ENCODE peak calls at places on chromosome 11, in seven cellular contexts. O is body of pancreas, D is ovary, M is lower leg skin, X is IMR-90, R is endothelial cell of umbilical vein, V is esophagus squamous epithelium. E is an unnamed sample.

GRCh38 chr11:121134758-121135312 is 33.8 kb downstream of the TECTA start:
- DNase-seq in X (no peak), V (no peak), D (no peak), O (no peak), M (no peak), R (no peak), E (no peak)

GRCh38 chr11:116073854-116074837 is 569.9 kb upstream of the CADM1 start:
- DNase-seq in O (peak), R (no peak), X (no peak), M (no peak), D (no peak), V (no peak), E (no peak)

GRCh38 chr11:125167954-125168821 is 3.6 kb downstream of the PKNOX2 start:
- DNase-seq in O (peak), X (peak), D (no peak), R (no peak), M (no peak), V (no peak), E (no peak)

GRCh38 chr11:64436025-64436424 is 77.1 kb downstream of the RPS6KA4 start:
- DNase-seq in M (no peak), O (no peak), X (no peak), V (no peak), D (no peak), R (no peak), E (no peak)

GRCh38 chr11:116859175-116859574 is 21.8 kb upstream of the APOA1 start:
- DNase-seq in M (no peak), V (no peak), O (no peak), R (no peak), D (no peak), X (no peak), E (no peak)

GRCh38 chr11:11780843-11781242 is 60.9 kb upstream of the USP47 start:
- DNase-seq in O (no peak), R (no peak), X (no peak), D (no peak), V (no peak), M (no peak), E (no peak)

GRCh38 chr11:100151944-100152343 is 535.1 kb upstream of the ARHGAP42 start:
- DNase-seq in R (no peak), X (no peak), O (no peak), V (no peak), M (peak), D (no peak), E (no peak)

GRCh38 chr11:130666781-130667251 is 218.4 kb downstream of the ADAMTS15 start:
- DNase-seq in V (no peak), D (no peak), X (peak), O (no peak), R (no peak), M (no peak), E (no peak)

GRCh38 chr11:18650859-18651557 is 16.9 kb upstream of the SPTY2D1 start:
- DNase-seq in O (peak), D (no peak), M (peak), V (no peak), X (peak), R (peak), E (peak)

GRCh38 chr11:34168642-34169051 is 63.2 kb downstream of the NAT10 start:
- DNase-seq in R (no peak), V (no peak), X (peak), D (no peak), O (no peak), M (no peak), E (no peak)

GRCh38 chr11:114257621-114258558 is 38.3 kb upstream of the NNMT start:
- DNase-seq in O (peak), D (peak), X (no peak), R (peak), V (no peak), M (peak), E (no peak)

GRCh38 chr11:115459563-115459962 is 44.7 kb downstream of the CADM1 start:
- DNase-seq in D (no peak), R (no peak), O (no peak), X (peak), M (no peak), V (no peak), E (no peak)

GRCh38 chr11:99020324-99021225 is at the start of gene CNTN5:
- DNase-seq in X (peak), V (no peak), D (no peak), M (no peak), R (no peak), O (peak), E (peak)

GRCh38 chr11:64745219-64745522 is 1.2 kb upstream of the RASGRP2 start:
- DNase-seq in M (peak), X (no peak), D (no peak), V (peak), O (peak), R (peak), E (no peak)

GRCh38 chr11:13207665-13208594 is 69.7 kb upstream of the BMAL1 start:
- DNase-seq in O (peak), M (no peak), R (peak), V (no peak), X (peak), D (peak), E (no peak)

GRCh38 chr11:26910192-26910591 is 83.7 kb upstream of the FIBIN start:
- DNase-seq in R (no peak), O (no peak), D (no peak), X (no peak), M (no peak), V (no peak), E (no peak)

GRCh38 chr11:70490208-70490607 is 91.9 kb downstream of the CTTN start:
- DNase-seq in M (no peak), O (no peak), R (no peak), V (no peak), X (no peak), D (peak), E (no peak)

GRCh38 chr11:70541699-70542098 is 143.4 kb downstream of the CTTN start:
- DNase-seq in X (no peak), R (no peak), O (no peak), M (no peak), V (no peak), D (no peak), E (no peak)

GRCh38 chr11:102882389-102883024 is 7.7 kb upstream of the MMP12 start:
- DNase-seq in X (peak), M (no peak), D (no peak), O (no peak), V (no peak), R (no peak), E (no peak)

GRCh38 chr11:19560156-19560555 is 152.5 kb upstream of the NAV2 start:
- DNase-seq in O (no peak), M (no peak), V (no peak), X (no peak), R (peak), D (no peak), E (no peak)

GRCh38 chr11:130442728-130443127 is 5.7 kb upstream of the ADAMTS15 start:
- DNase-seq in R (no peak), D (no peak), V (no peak), O (no peak), X (peak), M (no peak), E (no peak)

GRCh38 chr11:109978895-109979294 is 114.3 kb upstream of the ZC3H12C start:
- DNase-seq in R (peak), O (no peak), M (no peak), D (no peak), V (no peak), X (peak), E (no peak)

GRCh38 chr11:107928767-107929507 is 689 bp downstream of the RAB39A start:
- DNase-seq in R (no peak), M (peak), O (peak), V (no peak), X (no peak), D (no peak), E (no peak)

GRCh38 chr11:35550374-35551036 is 25.1 kb upstream of the PAMR1 start:
- DNase-seq in O (no peak), M (no peak), D (no peak), X (peak), V (no peak), R (no peak), E (no peak)

GRCh38 chr11:65041206-65042035 is at the start of gene SAC3D1:
- DNase-seq in V (no peak), D (no peak), R (peak), O (peak), X (peak), M (no peak), E (peak)

GRCh38 chr11:2718817-2719438 is 19.1 kb upstream of the KCNQ1OT1 start:
- DNase-seq in R (no peak), X (no peak), M (no peak), V (no peak), D (no peak), O (no peak), E (no peak)

GRCh38 chr11:126751242-126751641 is 249.3 kb downstream of the KIRREL3 start:
- DNase-seq in D (no peak), R (no peak), V (no peak), X (peak), M (no peak), O (no peak), E (no peak)

GRCh38 chr11:43573233-43573632 is 107.3 kb upstream of the HSD17B12 start:
- DNase-seq in X (no peak), V (no peak), O (no peak), M (no peak), D (no peak), R (no peak), E (no peak)

GRCh38 chr11:115745041-115745440 is 240.8 kb upstream of the CADM1 start:
- DNase-seq in M (no peak), V (no peak), D (no peak), R (no peak), X (no peak), O (no peak), E (no peak)

GRCh38 chr11:47413908-47414684 is 5.7 kb downstream of the SLC39A13 start:
- DNase-seq in D (no peak), V (no peak), X (peak), R (no peak), M (no peak), O (peak), E (no peak)

GRCh38 chr11:118908931-118909618 is 16.7 kb downstream of the BCL9L start:
- DNase-seq in X (peak), O (peak), D (peak), M (no peak), V (no peak), R (peak), E (no peak)

GRCh38 chr11:128718064-128718463 is 24.2 kb downstream of the FLI1 start:
- DNase-seq in R (no peak), V (no peak), M (no peak), D (no peak), O (no peak), X (no peak), E (no peak)

GRCh38 chr11:124586247-124586860 is 16.6 kb downstream of the OR8A1 start:
- DNase-seq in O (peak), M (peak), X (peak), R (peak), D (no peak), V (no peak), E (no peak)

DNA sequence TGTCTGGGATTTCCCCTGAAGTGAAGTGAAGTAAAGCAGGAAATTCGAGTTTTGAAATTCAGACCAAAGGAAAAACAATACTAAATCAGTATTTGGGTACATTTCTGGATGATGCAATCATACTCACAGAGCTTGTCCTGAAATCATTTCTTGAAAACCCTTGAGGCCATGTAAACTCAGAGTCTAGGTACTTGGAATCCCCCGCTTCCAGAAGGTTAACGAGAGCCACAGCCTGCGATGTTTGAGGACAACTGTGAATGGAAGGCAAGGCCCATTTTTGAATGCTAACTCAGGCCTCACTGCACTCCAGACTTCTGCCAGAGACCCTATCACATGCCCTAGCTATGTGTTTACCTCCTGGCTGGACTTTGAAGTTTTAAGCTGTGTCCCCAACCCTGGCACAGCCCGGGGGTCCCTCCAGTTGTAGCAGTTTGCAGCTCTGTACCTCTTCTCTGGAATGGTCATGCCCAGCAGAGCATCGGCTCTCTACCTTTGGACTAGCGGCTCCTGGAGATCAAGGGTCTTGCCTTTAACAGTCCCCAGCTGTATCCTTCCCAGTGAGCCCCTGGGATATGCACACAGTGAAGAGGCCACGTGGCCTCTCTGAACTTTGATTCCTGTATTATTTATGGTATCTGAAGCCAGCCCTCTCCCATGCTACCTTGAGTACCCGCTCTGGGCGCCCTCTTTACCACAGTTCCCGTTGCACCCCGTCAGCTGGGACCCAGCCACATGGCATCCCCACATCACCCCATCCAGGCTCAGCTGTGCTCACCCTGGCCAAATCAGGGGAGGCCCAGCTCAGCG is 5.6 kb upstream of the FTH1 start:
- DNase-seq in D (no peak), V (no peak), M (no peak), O (peak), R (peak), X (peak), E (no peak)
- TF ChIP-seq POLR2A in D (no peak), V (no peak), M (no peak), O (no peak), R (no peak), X (peak), E (no peak)

DNA sequence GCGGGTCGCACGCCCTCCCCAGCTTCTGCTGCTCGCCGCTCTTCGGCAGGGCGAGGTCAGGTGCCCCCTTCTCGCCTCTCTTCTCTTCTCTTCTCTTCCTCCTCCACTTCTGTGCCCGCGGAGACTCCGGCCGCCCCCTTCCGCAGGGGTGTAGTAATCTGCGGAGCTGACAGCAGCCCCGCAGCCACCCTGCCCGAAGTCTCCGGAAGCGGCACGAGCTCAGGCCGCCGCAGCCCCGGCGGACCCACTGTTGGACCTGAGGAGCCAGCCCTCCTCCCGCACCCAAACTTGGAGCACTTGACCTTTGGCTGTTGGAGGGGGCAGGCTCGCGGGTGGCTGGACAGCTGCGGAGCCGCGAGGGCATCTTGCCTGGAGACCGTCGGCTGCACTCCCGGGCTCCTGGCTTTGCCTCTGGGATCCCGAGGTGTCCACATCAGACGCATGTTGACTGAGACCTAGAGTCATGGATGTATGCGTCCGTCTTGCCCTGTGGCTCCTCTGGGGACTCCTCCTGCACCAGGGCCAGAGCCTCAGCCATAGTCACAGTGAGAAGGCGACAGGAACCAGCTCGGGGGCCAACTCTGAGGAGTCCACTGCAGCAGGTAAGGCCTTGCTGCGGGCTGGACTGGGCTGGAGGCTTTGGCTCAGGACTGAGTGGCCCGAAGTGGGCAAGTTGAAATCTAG is 486 bp downstream of the STIM1 start:
- DNase-seq in V (no peak), O (peak), X (no peak), M (no peak), R (peak), D (peak), E (no peak)
- TF ChIP-seq POLR2A in V (no peak), O (peak), X (no peak), M (no peak), R (no peak), D (no peak), E (no peak)

GRCh38 chr11:96339704-96340554 is 3.1 kb downstream of the MAML2 start:
- DNase-seq in O (no peak), R (no peak), X (peak), M (no peak), D (no peak), V (no peak), E (no peak)

GRCh38 chr11:96340555-96340885 is 2.5 kb downstream of the MAML2 start:
- DNase-seq in D (no peak), O (no peak), X (peak), R (no peak), M (no peak), V (no peak), E (no peak)

GRCh38 chr11:96341237-96342130 is 1.5 kb downstream of the MAML2 start:
- DNase-seq in D (peak), M (peak), R (peak), V (no peak), X (peak), O (peak), E (no peak)

GRCh38 chr11:96342971-96343711 is at the start of gene MAML2:
- DNase-seq in D (peak), V (peak), X (peak), R (peak), M (peak), O (peak), E (peak)

DNA sequence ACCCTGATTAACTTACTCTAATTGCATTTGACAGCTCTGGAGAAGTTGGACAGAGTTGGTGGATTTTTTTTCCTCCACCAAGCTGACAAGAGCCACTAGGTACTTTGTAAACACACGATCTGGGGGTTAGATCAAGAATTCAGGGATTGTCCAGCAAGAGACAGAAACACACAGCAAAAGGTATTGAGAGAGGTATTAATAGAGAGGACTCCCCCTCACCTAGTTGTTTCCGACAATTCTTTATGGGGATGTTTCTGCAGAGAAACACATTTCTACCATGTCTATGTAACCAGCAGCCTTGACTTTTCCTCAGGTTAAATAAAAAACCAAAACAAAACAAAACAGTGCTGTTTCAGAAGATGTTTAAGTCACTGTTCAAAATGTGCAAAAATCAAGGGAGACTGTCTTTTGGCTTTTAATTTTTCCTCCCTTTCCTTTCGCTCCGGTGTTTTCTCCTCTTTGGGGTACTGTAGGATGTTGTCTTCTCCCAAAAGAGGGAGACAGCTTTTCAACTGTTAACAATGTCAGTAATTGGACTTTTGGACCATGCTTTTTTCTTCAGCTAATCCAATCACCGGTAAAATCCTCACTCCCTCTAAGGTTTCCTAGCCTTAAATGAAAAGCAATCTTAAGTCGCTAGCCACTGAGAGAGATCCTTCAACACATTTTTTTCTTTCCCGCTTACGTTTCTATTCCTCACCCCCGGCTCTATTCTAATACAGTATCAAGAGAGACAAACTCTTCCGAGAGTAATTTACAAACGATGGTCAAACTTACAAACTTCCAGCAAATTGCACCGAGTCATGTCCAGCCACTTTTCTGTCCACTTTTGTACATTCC is 644 bp downstream of the MAML2 start:
- DNase-seq in D (no peak), R (peak), V (no peak), X (no peak), O (no peak), M (no peak), E (no peak)
- TF ChIP-seq POLR2A in D (no peak), R (no peak), V (no peak), X (no peak), O (no peak), M (no peak), E (no peak)

GRCh38 chr11:59425131-59425530 is 1.1 kb downstream of the OR5A2 start:
- DNase-seq in X (no peak), O (no peak), D (no peak), V (no peak), M (no peak), R (no peak), E (no peak)
- TF ChIP-seq POLR2A in X (no peak), O (no peak), D (no peak), V (no peak), M (no peak), R (no peak), E (no peak)

GRCh38 chr11:67300756-67301312 is 2.5 kb upstream of the SSH3 start:
- DNase-seq in D (peak), X (no peak), V (no peak), M (no peak), R (no peak), O (no peak), E (no peak)

GRCh38 chr11:67303132-67303988 is at the start of gene SSH3:
- DNase-seq in V (no peak), D (peak), O (peak), R (peak), X (peak), M (no peak), E (peak)

GRCh38 chr11:67301313-67301921 is 1.9 kb upstream of the SSH3 start:
- DNase-seq in D (peak), R (no peak), X (no peak), V (no peak), M (no peak), O (no peak), E (no peak)

GRCh38 chr11:67302571-67303131 is 679 bp upstream of the SSH3 start:
- DNase-seq in D (peak), R (no peak), V (no peak), O (peak), X (peak), M (no peak), E (no peak)

GRCh38 chr11:67301951-67302516 is 1.3 kb upstream of the SSH3 start:
- DNase-seq in R (no peak), D (no peak), X (peak), O (peak), M (no peak), V (no peak), E (peak)
- TF ChIP-seq POLR2A in R (no peak), D (no peak), X (no peak), O (peak), M (no peak), V (no peak), E (no peak)

E was measured in H54.